ENCODE peak calls at places on chromosomes 5 and 9, in eight cellular contexts. P is breast epithelium, V is RWPE2, M is GM23248, Q is neural progenitor cell, K is fibroblast of lung, Z is left ventricle myocardium inferior, N is uterus. F is an unnamed sample. For H3K9me3, the result is how much of the 10 kb centered on the place peaks cover.

GRCh38 chr5:160311491-160312138 is 749 bp downstream of the CCNJL start:
- DNase-seq in P (no peak), K (peak), M (no peak), N (no peak), Z (peak), V (peak), Q (no peak), F (no peak)

GRCh38 chr9:130467371-130467770 is 22.6 kb downstream of the ASS1 start:
- DNase-seq in Q (peak), M (no peak), V (no peak), K (no peak), N (no peak), P (no peak), Z (no peak), F (no peak)

GRCh38 chr5:44638286-44638869 is 170.4 kb upstream of the MRPS30 start:
- DNase-seq in N (no peak), P (no peak), M (no peak), Z (no peak), Q (peak), V (no peak), K (no peak), F (no peak)

GRCh38 chr5:56357426-56357825 is 124.3 kb upstream of the ANKRD55 start:
- DNase-seq in Q (no peak), V (no peak), P (no peak), N (no peak), M (no peak), K (no peak), Z (no peak), F (no peak)

GRCh38 chr5:171571663-171572062 is 152.2 kb downstream of the FGF18 start:
- DNase-seq in K (peak), M (peak), Z (no peak), N (no peak), Q (no peak), P (no peak), V (no peak), F (no peak)

GRCh38 chr5:43041669-43042175 is 1.6 kb upstream of the ANXA2R start:
- DNase-seq in K (peak), Q (no peak), V (no peak), M (peak), Z (no peak), P (no peak), N (peak), F (no peak)

GRCh38 chr5:180286-180918 is 10.9 kb upstream of the LRRC14B start:
- DNase-seq in Z (no peak), K (no peak), N (no peak), P (no peak), Q (peak), M (no peak), V (no peak), F (no peak)

GRCh38 chr5:41115281-41115680 is 44.1 kb upstream of the MROH2B start:
- DNase-seq in Q (no peak), N (no peak), K (peak), P (no peak), V (no peak), Z (no peak), M (peak), F (no peak)

GRCh38 chr5:81209869-81210268 is 23.3 kb upstream of the CKMT2 start:
- DNase-seq in Z (no peak), Q (no peak), V (no peak), N (no peak), P (no peak), M (no peak), K (no peak), F (no peak)

GRCh38 chr9:95817205-95817604 is 58.3 kb upstream of the ERCC6L2 start:
- DNase-seq in N (no peak), K (no peak), V (no peak), P (no peak), M (no peak), Z (no peak), Q (no peak), F (no peak)

GRCh38 chr9:7115606-7116005 is 357.8 kb downstream of the KDM4C start:
- DNase-seq in K (no peak), P (no peak), Q (no peak), V (no peak), M (no peak), N (no peak), Z (no peak), F (no peak)

GRCh38 chr9:110797611-110798010 is 129.0 kb downstream of the MUSK start:
- DNase-seq in N (no peak), Q (no peak), P (no peak), K (peak), M (peak), Z (no peak), V (no peak), F (no peak)

GRCh38 chr5:61397937-61398336 is 65.9 kb downstream of the ZSWIM6 start:
- DNase-seq in K (no peak), N (no peak), M (no peak), P (no peak), Z (no peak), V (no peak), Q (no peak), F (no peak)

GRCh38 chr9:76378367-76379073 is 15.7 kb downstream of the RFK start:
- DNase-seq in K (no peak), P (no peak), M (no peak), Q (no peak), N (no peak), V (no peak), Z (no peak), F (no peak)

GRCh38 chr5:100749771-100750284 is 153.3 kb downstream of the ST8SIA4 start:
- DNase-seq in Z (no peak), Q (no peak), K (no peak), V (no peak), N (no peak), M (no peak), P (no peak), F (no peak)

GRCh38 chr9:38662763-38663593 is 42.6 kb upstream of the ANKRD18A start:
- DNase-seq in Q (peak), P (no peak), N (no peak), M (no peak), Z (no peak), K (peak), V (no peak), F (no peak)

GRCh38 chr5:141236516-141237313 is 8.5 kb upstream of the PCDHB15 start:
- DNase-seq in N (no peak), Z (no peak), P (no peak), V (no peak), K (no peak), Q (no peak), M (no peak), F (no peak)

GRCh38 chr5:141245250-141245717 is at the start of gene PCDHB15:
- DNase-seq in V (no peak), Z (peak), Q (peak), N (peak), P (no peak), M (peak), K (no peak), F (no peak)

GRCh38 chr5:141241496-141241895 is 3.7 kb upstream of the PCDHB15 start:
- DNase-seq in N (no peak), V (no peak), P (no peak), Q (no peak), K (no peak), M (no peak), Z (no peak), F (no peak)
- H3K9me3 ChIP-seq in N (under half), V (under half), P (half or more), Q (under half), K (under half), M (under half), Z (half or more), F (under half)

DNA sequence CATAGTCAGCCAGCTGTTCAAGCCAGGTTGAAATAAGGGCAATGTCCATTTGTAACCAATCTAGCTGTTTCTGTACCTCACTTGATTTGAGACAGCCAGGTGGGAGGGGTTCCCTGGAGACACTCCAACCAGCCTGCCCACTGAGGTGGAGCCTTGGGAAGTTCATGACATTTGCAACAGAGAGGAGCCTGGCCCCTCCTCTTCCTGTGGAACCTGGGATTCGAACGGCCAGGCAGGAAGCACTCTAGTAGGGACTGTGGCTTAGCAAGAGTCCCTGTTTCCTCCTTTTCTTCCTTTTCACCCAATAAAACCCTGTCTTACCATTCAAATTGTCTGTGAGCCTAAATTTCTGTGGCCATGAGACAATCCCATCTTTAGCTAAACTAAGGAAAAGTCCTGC is 312.3 kb upstream of the NMUR2 start:
- DNase-seq in K (no peak), V (no peak), P (no peak), N (no peak), Q (no peak), M (no peak), Z (no peak), F (no peak)
- H3K9me3 ChIP-seq in K (under half), V (under half), P (under half), N (under half), Q (under half), M (under half), Z (under half), F (under half)

GRCh38 chr5:141356133-141356532 is 1.3 kb downstream of the PCDHGA4 start:
- DNase-seq in Q (no peak), V (no peak), Z (no peak), P (no peak), K (no peak), N (no peak), M (no peak), F (no peak)

GRCh38 chr5:141355641-141356040 is 820 bp downstream of the PCDHGA4 start:
- DNase-seq in V (no peak), M (no peak), N (no peak), Z (no peak), Q (no peak), K (no peak), P (no peak), F (no peak)

GRCh38 chr5:141351591-141351990 is 1.7 kb downstream of the PCDHGB1 start:
- DNase-seq in Q (no peak), V (no peak), K (no peak), N (no peak), M (no peak), P (no peak), Z (no peak), F (no peak)

GRCh38 chr5:141356950-141357349 is 2.1 kb downstream of the PCDHGA4 start:
- DNase-seq in M (no peak), N (no peak), P (no peak), Q (no peak), V (no peak), Z (no peak), K (no peak), F (no peak)

GRCh38 chr5:141354900-141355469 is at the start of gene PCDHGA4:
- DNase-seq in N (no peak), Q (no peak), Z (no peak), M (peak), P (no peak), K (no peak), V (no peak), F (no peak)
- H3K9me3 ChIP-seq in N (under half), Q (under half), Z (half or more), M (under half), P (half or more), K (under half), V (under half), F (under half)

DNA sequence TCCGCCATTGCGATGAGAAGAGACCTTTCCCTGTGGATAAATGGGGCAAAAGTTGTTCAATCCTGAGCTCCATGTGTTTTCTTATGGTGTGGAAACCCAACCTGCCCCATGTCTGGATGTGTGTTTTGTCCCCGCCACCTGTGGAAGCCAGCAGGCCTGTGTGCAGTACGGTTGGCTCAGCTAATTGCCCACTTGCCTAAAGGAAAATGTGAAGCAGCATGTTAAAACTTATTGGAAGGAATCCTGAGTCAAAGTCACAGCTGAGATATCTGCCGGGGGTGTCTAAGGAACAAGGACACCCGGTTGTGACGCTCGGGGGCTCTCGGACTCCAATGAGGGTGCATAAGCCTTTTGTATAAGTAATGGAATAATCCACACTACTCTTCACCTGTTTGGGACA is 361.1 kb upstream of the IRX1 start:
- DNase-seq in Z (no peak), N (no peak), V (no peak), Q (no peak), P (no peak), M (no peak), K (no peak), F (no peak)
- H3K9me3 ChIP-seq in Z (under half), N (under half), V (under half), Q (under half), P (under half), M (under half), K (under half), F (under half)

DNA sequence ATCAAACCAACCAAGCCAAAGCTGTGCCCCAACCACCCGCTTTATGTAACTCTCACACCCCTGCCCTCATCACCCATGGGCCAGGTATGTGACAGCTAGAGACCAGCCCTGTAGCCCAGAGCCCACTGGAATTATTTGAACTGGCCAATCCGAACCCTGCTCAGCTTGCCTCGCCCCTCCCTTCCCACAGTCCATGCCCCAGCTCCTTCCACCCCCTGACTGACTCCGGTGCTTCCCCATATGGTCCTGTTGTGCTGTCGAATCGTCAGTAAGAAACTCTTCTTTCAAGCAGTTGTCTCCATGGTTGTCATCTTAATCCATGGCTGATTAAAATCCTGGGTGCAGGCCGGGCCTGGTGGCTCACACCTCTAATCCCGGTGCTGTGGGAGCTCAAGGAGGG is 118.5 kb downstream of the COL23A1 start:
- DNase-seq in N (no peak), V (peak), P (no peak), Z (no peak), M (no peak), K (no peak), Q (no peak), F (no peak)
- H3K9me3 ChIP-seq in N (under half), V (under half), P (under half), Z (under half), M (under half), K (under half), Q (under half), F (under half)

F was measured in T-helper 17 cell.